ENCODE peak calls at places on chromosomes 2 and 18, in seven cellular contexts. B is upper lobe of left lung, M is A673, Q is GM23248, U is Karpas-422, T is astrocyte of the spinal cord, X is skeletal muscle cell. L is an unnamed sample.

GRCh38 chr18:7870855-7871254 is 303.7 kb downstream of the PTPRM start:
- DNase-seq in B (peak), M (no peak), Q (peak), U (no peak), T (peak), X (peak), L (no peak)

GRCh38 chr2:227370087-227370486 is 9.0 kb downstream of the TM4SF20 start:
- DNase-seq in B (no peak), M (no peak), Q (peak), U (no peak), T (no peak), X (no peak), L (no peak)

GRCh38 chr2:95261602-95262001 is 12.6 kb upstream of the PROM2 start:
- DNase-seq in B (no peak), M (no peak), Q (no peak), U (no peak), T (no peak), X (no peak), L (no peak)

GRCh38 chr2:133802366-133802765 is 234.1 kb upstream of the NCKAP5 start:
- DNase-seq in B (no peak), M (no peak), Q (no peak), U (no peak), T (no peak), X (no peak), L (no peak)

GRCh38 chr2:74893332-74893731 is 59.4 kb downstream of the HK2 start:
- DNase-seq in B (no peak), M (peak), Q (peak), U (no peak), T (peak), X (peak), L (no peak)

GRCh38 chr18:24831091-24831490 is 370.7 kb downstream of the HRH4 start:
- DNase-seq in B (no peak), M (no peak), Q (no peak), U (no peak), T (no peak), X (no peak), L (no peak)

GRCh38 chr18:77262655-77263470 is 13.2 kb downstream of the GALR1 start:
- DNase-seq in B (no peak), M (no peak), Q (no peak), U (no peak), T (no peak), X (no peak), L (no peak)

GRCh38 chr2:24304098-24304497 is 56.2 kb downstream of the ITSN2 start:
- DNase-seq in B (peak), M (no peak), Q (peak), U (no peak), T (peak), X (peak), L (peak)

GRCh38 chr18:48300463-48300961 is 108.7 kb downstream of the ZBTB7C start:
- DNase-seq in B (peak), M (peak), Q (no peak), U (peak), T (no peak), X (no peak), L (no peak)

GRCh38 chr2:161745866-161746614 is 121.8 kb downstream of the SLC4A10 start:
- DNase-seq in B (no peak), M (no peak), Q (no peak), U (no peak), T (no peak), X (no peak), L (no peak)

GRCh38 chr18:4035521-4035920 is 419.6 kb downstream of the DLGAP1 start:
- DNase-seq in B (no peak), M (peak), Q (no peak), U (no peak), T (no peak), X (no peak), L (no peak)

GRCh38 chr2:237697586-237698337 is 70.4 kb downstream of the LRRFIP1 start:
- DNase-seq in B (no peak), M (peak), Q (no peak), U (no peak), T (no peak), X (no peak), L (no peak)

GRCh38 chr18:41370740-41371623 is 584.1 kb upstream of the PIK3C3 start:
- DNase-seq in B (no peak), M (no peak), Q (no peak), U (no peak), T (no peak), X (no peak), L (no peak)

GRCh38 chr2:238107525-238108422 is 7.6 kb downstream of the ESPNL start:
- DNase-seq in B (no peak), M (no peak), Q (no peak), U (peak), T (no peak), X (no peak), L (no peak)

GRCh38 chr2:239507576-239508258 is 106.9 kb upstream of the HDAC4 start:
- DNase-seq in B (no peak), M (no peak), Q (no peak), U (no peak), T (no peak), X (no peak), L (no peak)

GRCh38 chr2:203660465-203660864 is 46.0 kb upstream of the CD28 start:
- DNase-seq in B (no peak), M (no peak), Q (no peak), U (no peak), T (no peak), X (no peak), L (no peak)
- H3K4me3 ChIP-seq in B (no peak), M (no peak), Q (no peak), U (no peak), T (no peak), X (no peak), L (no peak)

GRCh38 chr2:105796131-105796638 is 51.5 kb downstream of the NCK2 start:
- DNase-seq in B (no peak), M (no peak), Q (no peak), U (no peak), T (no peak), X (no peak), L (no peak)

GRCh38 chr2:105797298-105797819 is 52.6 kb downstream of the NCK2 start:
- DNase-seq in B (peak), M (peak), Q (peak), U (no peak), T (no peak), X (no peak), L (no peak)

GRCh38 chr2:105794926-105795574 is 50.3 kb downstream of the NCK2 start:
- DNase-seq in B (no peak), M (no peak), Q (no peak), U (no peak), T (no peak), X (no peak), L (no peak)

GRCh38 chr2:105796791-105797190 is 52.1 kb downstream of the NCK2 start:
- DNase-seq in B (no peak), M (no peak), Q (peak), U (no peak), T (no peak), X (no peak), L (no peak)

DNA sequence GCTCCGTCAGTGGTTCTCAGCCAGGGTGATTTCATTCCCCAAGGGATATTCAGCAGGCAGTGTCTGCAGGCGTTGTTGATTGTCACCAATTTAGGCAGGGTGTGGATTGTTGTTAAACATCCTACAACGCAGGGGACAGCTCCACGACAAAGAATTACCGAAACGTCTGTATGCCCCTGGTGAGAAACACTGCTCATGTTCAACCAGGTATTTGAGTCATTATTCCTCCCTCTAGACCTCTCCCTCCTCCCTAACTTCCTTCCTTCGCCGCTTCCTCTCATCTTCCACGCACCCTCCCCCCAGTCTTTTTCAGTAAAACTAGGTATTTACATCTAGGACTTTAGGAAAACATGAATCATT is 50.8 kb downstream of the NCK2 start:
- DNase-seq in B (no peak), M (peak), Q (peak), U (no peak), T (no peak), X (no peak), L (no peak)
- H3K4me3 ChIP-seq in B (no peak), M (no peak), Q (no peak), U (no peak), T (no peak), X (no peak), L (no peak)

GRCh38 chr2:199463708-199464613 is 6.2 kb upstream of the SATB2 start:
- DNase-seq in B (no peak), M (peak), Q (peak), U (no peak), T (no peak), X (no peak), L (no peak)

GRCh38 chr2:199462167-199462976 is 4.6 kb upstream of the SATB2 start:
- DNase-seq in B (no peak), M (no peak), Q (no peak), U (no peak), T (no peak), X (no peak), L (no peak)

GRCh38 chr2:199464614-199465352 is 7.0 kb upstream of the SATB2 start:
- DNase-seq in B (no peak), M (no peak), Q (no peak), U (no peak), T (no peak), X (no peak), L (no peak)

GRCh38 chr2:199461455-199462166 is 3.9 kb upstream of the SATB2 start:
- DNase-seq in B (no peak), M (no peak), Q (no peak), U (no peak), T (peak), X (no peak), L (no peak)

DNA sequence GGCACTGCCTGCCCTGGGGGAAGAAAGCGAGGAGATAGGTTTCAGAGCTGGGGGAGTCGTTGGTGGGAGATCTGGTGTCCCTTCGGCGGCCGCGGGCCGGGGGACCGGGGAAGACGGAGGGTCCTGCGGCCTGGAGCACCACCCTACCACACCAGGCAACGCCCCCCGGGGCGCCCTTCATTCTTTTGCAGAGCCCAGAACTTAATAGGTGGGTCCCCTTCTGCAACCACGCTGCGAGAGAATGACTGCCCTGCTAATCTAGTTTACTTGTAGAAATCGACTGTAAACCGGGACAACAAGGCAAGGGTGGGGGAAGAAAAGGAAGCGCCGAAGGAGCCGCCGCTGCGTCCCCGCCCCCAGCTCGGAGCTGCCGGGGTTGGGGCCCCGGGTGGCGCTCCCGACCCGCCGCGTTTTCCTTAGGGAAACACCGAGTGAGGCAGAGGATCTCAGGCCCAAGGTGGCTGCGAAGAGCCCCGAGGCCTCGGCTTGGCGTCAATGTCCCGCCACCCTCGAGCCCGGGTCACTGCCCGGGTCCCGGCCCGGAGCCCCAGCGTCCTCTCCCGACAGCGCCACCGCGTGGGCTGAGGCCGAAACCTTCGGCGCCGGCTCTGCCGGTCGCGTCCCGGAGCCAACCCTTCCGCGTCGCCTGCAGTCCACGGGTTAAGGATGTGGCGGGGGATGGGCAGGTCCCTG is 5.4 kb upstream of the SATB2 start:
- DNase-seq in B (peak), M (peak), Q (peak), U (peak), T (peak), X (no peak), L (no peak)
- H3K4me3 ChIP-seq in B (peak), M (peak), Q (peak), U (no peak), T (peak), X (peak), L (peak)

GRCh38 chr2:9262671-9263171 is 56.1 kb downstream of the ASAP2 start:
- DNase-seq in B (no peak), M (no peak), Q (peak), U (no peak), T (no peak), X (no peak), L (no peak)
- H3K4me3 ChIP-seq in B (no peak), M (peak), Q (peak), U (no peak), T (no peak), X (no peak), L (no peak)